ENCODE peak calls at places on chromosome 22, in five cellular contexts. One of them, this sample, is unnamed.

GRCh38 chr22:19430890-19431541 is 517 bp downstream of the HIRA start:
- DNase-seq in body of pancreas: peak
- DNase-seq in HepG2: peak
- DNase-seq in BJ: no peak
- DNase-seq in bronchial epithelial cell: peak
- DNase-seq in this sample: no peak

GRCh38 chr22:19057539-19057938 is 64.7 kb downstream of the DGCR2 start:
- DNase-seq in body of pancreas: no peak
- DNase-seq in HepG2: no peak
- DNase-seq in BJ: no peak
- DNase-seq in bronchial epithelial cell: no peak
- DNase-seq in this sample: no peak

GRCh38 chr22:46660604-46661201 is 40.5 kb downstream of the GRAMD4 start:
- DNase-seq in body of pancreas: peak
- DNase-seq in HepG2: peak
- DNase-seq in BJ: no peak
- DNase-seq in bronchial epithelial cell: no peak
- DNase-seq in this sample: no peak

GRCh38 chr22:45891996-45892621 is 84.9 kb downstream of the WNT7B start:
- DNase-seq in body of pancreas: no peak
- DNase-seq in HepG2: no peak
- DNase-seq in BJ: no peak
- DNase-seq in bronchial epithelial cell: no peak
- DNase-seq in this sample: no peak

GRCh38 chr22:20607157-20607907 is 99.9 kb downstream of the MED15 start:
- DNase-seq in body of pancreas: no peak
- DNase-seq in HepG2: no peak
- DNase-seq in BJ: no peak
- DNase-seq in bronchial epithelial cell: no peak
- DNase-seq in this sample: no peak

GRCh38 chr22:20807315-20807752 is 33.4 kb downstream of the SERPIND1 start:
- DNase-seq in body of pancreas: no peak
- DNase-seq in HepG2: no peak
- DNase-seq in BJ: peak
- DNase-seq in bronchial epithelial cell: peak
- DNase-seq in this sample: no peak

GRCh38 chr22:47687364-47687655 is 924.9 kb downstream of the TBC1D22A start:
- DNase-seq in body of pancreas: no peak
- DNase-seq in HepG2: no peak
- DNase-seq in BJ: no peak
- DNase-seq in bronchial epithelial cell: no peak
- DNase-seq in this sample: peak

GRCh38 chr22:35400335-35400680 is 368 bp downstream of the MCM5 start:
- DNase-seq in body of pancreas: peak
- DNase-seq in HepG2: no peak
- DNase-seq in BJ: no peak
- DNase-seq in bronchial epithelial cell: no peak
- DNase-seq in this sample: no peak

GRCh38 chr22:17942721-17943120 is 81.6 kb downstream of the MICAL3 start:
- DNase-seq in body of pancreas: no peak
- DNase-seq in HepG2: no peak
- DNase-seq in BJ: no peak
- DNase-seq in bronchial epithelial cell: no peak
- DNase-seq in this sample: no peak

GRCh38 chr22:19631899-19632670 is 82.2 kb upstream of the SEPTIN5 start:
- DNase-seq in body of pancreas: no peak
- DNase-seq in HepG2: peak
- DNase-seq in BJ: no peak
- DNase-seq in bronchial epithelial cell: peak
- DNase-seq in this sample: no peak

GRCh38 chr22:37609240-37610152 is 862 bp downstream of the GGA1 start:
- DNase-seq in body of pancreas: no peak
- DNase-seq in HepG2: no peak
- DNase-seq in BJ: no peak
- DNase-seq in bronchial epithelial cell: no peak
- DNase-seq in this sample: no peak

GRCh38 chr22:19974233-19974861 is 32.7 kb upstream of the TXNRD2 start:
- DNase-seq in body of pancreas: no peak
- DNase-seq in HepG2: peak
- DNase-seq in BJ: no peak
- DNase-seq in bronchial epithelial cell: no peak
- DNase-seq in this sample: no peak

GRCh38 chr22:37904572-37905533 is 1.2 kb upstream of the MICALL1 start:
- DNase-seq in body of pancreas: no peak
- DNase-seq in HepG2: peak
- DNase-seq in BJ: peak
- DNase-seq in bronchial epithelial cell: peak
- DNase-seq in this sample: no peak

GRCh38 chr22:46063861-46064235 is 86.5 kb upstream of the PPARA start:
- DNase-seq in body of pancreas: peak
- DNase-seq in HepG2: no peak
- DNase-seq in BJ: no peak
- DNase-seq in bronchial epithelial cell: no peak
- DNase-seq in this sample: no peak

DNA sequence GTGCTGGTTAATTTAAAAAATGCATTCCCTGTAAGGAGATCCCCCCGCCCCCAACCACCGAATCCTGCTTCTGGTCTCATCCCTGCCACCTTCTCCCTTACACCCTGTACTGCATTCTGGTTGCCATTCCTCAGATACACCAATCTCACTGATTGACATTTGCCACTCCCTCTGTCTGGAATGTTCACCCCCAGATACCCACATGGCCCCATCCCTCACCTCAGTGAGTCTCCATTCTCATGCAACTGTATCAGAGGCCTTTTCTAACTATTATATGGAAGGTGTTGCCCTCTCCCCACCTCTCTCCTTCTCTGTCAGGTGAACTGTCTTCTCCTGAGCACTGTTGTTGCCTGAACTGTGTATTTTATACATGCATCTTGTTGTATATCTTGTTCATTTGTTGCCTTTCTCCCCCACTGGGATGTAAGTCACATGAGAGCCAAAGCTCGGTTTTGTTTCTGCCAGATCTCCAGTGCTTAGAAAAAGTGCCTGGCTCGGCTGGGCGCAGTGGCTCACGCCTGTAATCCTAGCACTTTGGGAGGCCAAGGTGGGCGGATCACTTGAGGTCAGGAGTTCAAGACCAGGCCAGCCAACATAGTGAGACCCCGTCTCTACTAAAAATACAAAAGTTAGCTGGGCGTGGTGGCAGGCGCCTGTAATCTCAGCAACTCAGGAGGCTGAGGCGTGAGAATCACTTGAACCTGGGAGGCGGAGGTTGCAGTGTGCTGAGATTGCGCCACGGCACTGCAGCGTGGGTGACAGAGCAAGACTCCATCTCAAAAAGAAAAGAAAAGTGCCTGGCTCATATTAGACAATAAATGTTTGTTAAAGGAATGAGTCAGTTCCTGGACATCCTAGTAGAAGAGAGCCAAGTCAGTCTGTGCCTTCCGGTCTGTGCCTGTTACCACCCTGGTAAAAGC is 61.0 kb downstream of the TNRC6B start:
- DNase-seq in body of pancreas: no peak
- DNase-seq in HepG2: no peak
- DNase-seq in BJ: peak
- DNase-seq in bronchial epithelial cell: peak
- DNase-seq in this sample: no peak
- H3K4me3 ChIP-seq in body of pancreas: no peak
- H3K4me3 ChIP-seq in HepG2: no peak
- H3K4me3 ChIP-seq in BJ: no peak
- H3K4me3 ChIP-seq in bronchial epithelial cell: no peak
- H3K4me3 ChIP-seq in this sample: no peak

DNA sequence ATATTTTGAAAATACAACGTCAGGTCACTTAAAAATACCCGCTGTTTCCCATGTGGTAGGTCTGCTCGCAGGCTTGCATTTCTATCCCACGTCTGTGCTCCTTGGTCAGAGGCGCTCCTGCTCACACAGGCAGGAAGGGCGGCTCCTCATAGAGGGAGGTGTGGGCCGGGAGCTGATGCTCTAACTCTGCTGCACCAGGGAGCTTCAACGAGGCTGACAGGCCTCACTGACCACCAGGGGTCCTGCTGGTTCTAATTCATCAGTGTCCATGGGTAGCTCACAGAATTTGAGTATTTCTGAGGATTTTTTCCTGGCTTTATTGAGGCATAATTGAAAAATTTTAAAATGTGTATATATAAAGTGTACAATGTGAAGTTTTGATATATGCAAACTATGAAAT is 68.5 kb downstream of the PIWIL3 start:
- DNase-seq in body of pancreas: no peak
- DNase-seq in HepG2: peak
- DNase-seq in BJ: no peak
- DNase-seq in bronchial epithelial cell: no peak
- DNase-seq in this sample: no peak
- TF ChIP-seq CTCF in body of pancreas: no peak
- TF ChIP-seq CTCF in HepG2: peak
- TF ChIP-seq CTCF in BJ: no peak
- TF ChIP-seq CTCF in bronchial epithelial cell: no peak
- TF ChIP-seq CTCF in this sample: no peak

DNA sequence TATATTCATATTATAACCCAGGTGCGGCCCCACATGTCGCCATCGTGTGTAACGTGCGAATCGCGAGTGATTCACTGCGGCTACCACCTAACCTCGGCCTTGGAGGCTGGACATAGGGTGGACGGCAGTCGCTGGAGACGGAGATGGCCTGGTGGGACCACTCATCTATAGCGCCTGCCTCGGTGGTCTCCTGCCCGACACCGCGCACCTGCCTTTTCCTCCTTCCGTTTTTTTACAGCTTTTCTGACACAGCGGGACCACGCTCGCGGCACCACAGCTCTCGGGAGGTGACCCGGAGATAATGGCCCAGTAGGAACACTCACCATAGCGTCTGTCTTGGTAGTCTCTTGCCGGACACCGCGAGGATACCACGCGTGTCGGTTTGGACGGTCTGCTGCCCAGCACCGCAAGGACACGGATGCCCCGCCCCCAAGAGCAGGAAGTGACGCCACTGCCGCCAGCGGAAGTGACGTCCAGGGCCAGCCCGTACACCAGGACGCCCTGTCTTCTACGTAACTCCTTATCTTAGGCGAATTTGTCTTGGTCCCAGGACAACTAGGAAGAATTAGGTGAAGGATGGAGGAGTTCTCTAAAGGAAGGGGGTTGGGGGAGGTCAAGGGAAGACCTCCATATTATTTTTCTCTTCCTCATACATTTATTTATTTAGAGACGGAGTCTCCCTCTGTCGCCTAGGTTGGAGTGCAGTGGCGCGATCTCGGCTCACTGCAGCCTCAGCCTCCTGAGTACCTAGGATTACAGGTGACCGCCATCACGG is 6.4 kb downstream of the SNU13 start:
- DNase-seq in body of pancreas: peak
- DNase-seq in HepG2: peak
- DNase-seq in BJ: no peak
- DNase-seq in bronchial epithelial cell: peak
- DNase-seq in this sample: peak
- H3K4me3 ChIP-seq in body of pancreas: peak
- H3K4me3 ChIP-seq in HepG2: peak
- H3K4me3 ChIP-seq in BJ: peak
- H3K4me3 ChIP-seq in bronchial epithelial cell: peak
- H3K4me3 ChIP-seq in this sample: peak

GRCh38 chr22:44281706-44282637 is 30.8 kb downstream of the SHISAL1 start:
- DNase-seq in body of pancreas: no peak
- DNase-seq in HepG2: no peak
- DNase-seq in BJ: no peak
- DNase-seq in bronchial epithelial cell: no peak
- DNase-seq in this sample: no peak
- TF ChIP-seq CTCF in body of pancreas: no peak
- TF ChIP-seq CTCF in HepG2: no peak
- TF ChIP-seq CTCF in BJ: no peak
- TF ChIP-seq CTCF in bronchial epithelial cell: no peak
- TF ChIP-seq CTCF in this sample: no peak

GRCh38 chr22:29811377-29811776 is 26.7 kb downstream of the ASCC2 start:
- DNase-seq in body of pancreas: no peak
- DNase-seq in HepG2: peak
- DNase-seq in BJ: no peak
- DNase-seq in bronchial epithelial cell: peak
- DNase-seq in this sample: no peak
- H3K4me3 ChIP-seq in body of pancreas: no peak
- H3K4me3 ChIP-seq in HepG2: no peak
- H3K4me3 ChIP-seq in BJ: no peak
- H3K4me3 ChIP-seq in bronchial epithelial cell: no peak
- H3K4me3 ChIP-seq in this sample: no peak

GRCh38 chr22:44583854-44584253 is 85.8 kb upstream of the RTL6 start:
- DNase-seq in body of pancreas: no peak
- DNase-seq in HepG2: no peak
- DNase-seq in BJ: no peak
- DNase-seq in bronchial epithelial cell: no peak
- DNase-seq in this sample: no peak
- TF ChIP-seq CTCF in body of pancreas: no peak
- TF ChIP-seq CTCF in HepG2: no peak
- TF ChIP-seq CTCF in BJ: no peak
- TF ChIP-seq CTCF in bronchial epithelial cell: no peak
- TF ChIP-seq CTCF in this sample: no peak

GRCh38 chr22:29267462-29267857 is 321 bp downstream of the RHBDD3 start:
- DNase-seq in body of pancreas: no peak
- DNase-seq in HepG2: no peak
- DNase-seq in BJ: no peak
- DNase-seq in bronchial epithelial cell: no peak
- DNase-seq in this sample: no peak

GRCh38 chr22:29268511-29269229 is 602 bp downstream of the EWSR1 start:
- DNase-seq in body of pancreas: peak
- DNase-seq in HepG2: peak
- DNase-seq in BJ: no peak
- DNase-seq in bronchial epithelial cell: peak
- DNase-seq in this sample: no peak

GRCh38 chr22:29266564-29267461 is 968 bp downstream of the RHBDD3 start:
- DNase-seq in body of pancreas: no peak
- DNase-seq in HepG2: no peak
- DNase-seq in BJ: no peak
- DNase-seq in bronchial epithelial cell: no peak
- DNase-seq in this sample: no peak

GRCh38 chr22:29269230-29269604 is 1.1 kb downstream of the EWSR1 start:
- DNase-seq in body of pancreas: no peak
- DNase-seq in HepG2: no peak
- DNase-seq in BJ: no peak
- DNase-seq in bronchial epithelial cell: no peak
- DNase-seq in this sample: no peak

GRCh38 chr22:29267858-29268510 is at the start of the genes EWSR1 and RHBDD3:
- DNase-seq in body of pancreas: peak
- DNase-seq in HepG2: peak
- DNase-seq in BJ: no peak
- DNase-seq in bronchial epithelial cell: peak
- DNase-seq in this sample: peak
- H3K4me3 ChIP-seq in body of pancreas: peak
- H3K4me3 ChIP-seq in HepG2: peak
- H3K4me3 ChIP-seq in BJ: peak
- H3K4me3 ChIP-seq in bronchial epithelial cell: peak
- H3K4me3 ChIP-seq in this sample: peak